ENCODE peak calls at places on chromosomes 6 and 20, in eight cellular contexts. C is spleen, X is adrenal gland, T is right lobe of liver, Z is brain microvascular endothelial cell, P is MM.1S, D is body of pancreas, L is colonic mucosa. U is an unnamed sample.

GRCh38 chr6:18680842-18681241 is 293.7 kb downstream of the RNF144B start:
- DNase-seq in L (no peak), X (no peak), C (no peak), D (no peak), P (no peak), Z (no peak), T (no peak), U (no peak)

GRCh38 chr6:169252805-169253189 is 849 bp downstream of the THBS2 start:
- DNase-seq in C (no peak), L (no peak), P (no peak), D (no peak), Z (no peak), T (no peak), X (no peak), U (no peak)

GRCh38 chr20:18837710-18838109 is 24.1 kb downstream of the SCP2D1 start:
- DNase-seq in Z (no peak), C (no peak), L (no peak), X (no peak), T (no peak), D (peak; percentile 62), P (no peak), U (no peak)

GRCh38 chr6:37525460-37526357 is 26.0 kb upstream of the CCDC167 start:
- DNase-seq in T (no peak), C (no peak), X (no peak), Z (peak; percentile 34), P (no peak), D (no peak), L (no peak), U (no peak)

GRCh38 chr6:27687154-27688013 is 214.5 kb upstream of the ZNF184 start:
- DNase-seq in L (peak; percentile 86), X (peak; percentile 39), P (peak; percentile 43), Z (peak; percentile 83), D (peak; percentile 61), C (peak; percentile 92), T (peak; percentile 68), U (peak; percentile 83)

GRCh38 chr20:11181964-11182363 is 508.2 kb upstream of the JAG1 start:
- DNase-seq in Z (no peak), T (no peak), D (no peak), X (no peak), C (no peak), P (no peak), L (no peak), U (no peak)

GRCh38 chr6:150863213-150863928 is 2.1 kb upstream of the MTHFD1L start:
- DNase-seq in X (no peak), Z (no peak), C (no peak), P (no peak), L (no peak), D (no peak), T (no peak), U (no peak)

GRCh38 chr20:33569290-33570094 is 79.6 kb downstream of the CBFA2T2 start:
- DNase-seq in T (no peak), D (no peak), C (no peak), P (no peak), Z (no peak), L (no peak), X (no peak), U (no peak)

GRCh38 chr20:8807480-8808179 is 261.3 kb upstream of the PLCB4 start:
- DNase-seq in P (no peak), X (no peak), D (peak; percentile 77), L (no peak), C (no peak), Z (no peak), T (no peak), U (no peak)

GRCh38 chr6:26249959-26250805 is 114.8 kb upstream of the BTN3A2 start:
- DNase-seq in T (peak; percentile 68), D (peak; percentile 39), P (peak; percentile 91), X (peak; percentile 67), Z (peak; percentile 64), C (peak; percentile 94), L (peak; percentile 78), U (peak; percentile 71)

GRCh38 chr6:134446228-134446848 is 128.4 kb upstream of the SGK1 start:
- DNase-seq in Z (no peak), L (no peak), X (no peak), T (no peak), C (no peak), D (peak; percentile 20), P (no peak), U (no peak)

GRCh38 chr6:134449004-134449403 is 131.1 kb upstream of the SGK1 start:
- DNase-seq in D (no peak), L (no peak), Z (no peak), C (no peak), T (no peak), P (no peak), X (no peak), U (no peak)

GRCh38 chr6:134447883-134448387 is 130.0 kb upstream of the SGK1 start:
- DNase-seq in D (peak; percentile 30), C (no peak), Z (peak; percentile 78), X (no peak), P (no peak), L (no peak), T (no peak), U (no peak)

GRCh38 chr6:134447423-134447822 is 129.5 kb upstream of the SGK1 start:
- DNase-seq in Z (no peak), P (no peak), X (no peak), L (no peak), T (no peak), D (peak; percentile 86), C (no peak), U (no peak)

DNA sequence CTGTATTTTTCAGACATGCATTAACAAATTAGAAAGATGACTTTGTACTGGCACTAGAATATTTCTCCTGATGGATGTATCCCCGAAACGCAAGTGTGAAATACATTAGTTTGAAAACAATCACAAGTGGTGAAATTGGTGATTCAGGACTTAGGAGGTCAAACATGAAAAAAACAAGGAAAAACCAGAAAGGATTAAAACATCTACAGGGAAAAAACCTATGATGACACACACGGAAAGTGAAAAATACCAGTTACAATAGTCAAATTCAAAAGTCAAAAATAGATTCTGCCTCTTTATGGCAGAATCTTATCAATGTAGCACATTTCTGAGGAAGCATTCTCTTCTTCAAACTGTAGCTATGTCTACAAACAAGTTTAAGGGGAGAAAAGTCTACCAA is 129.0 kb upstream of the SGK1 start:
- DNase-seq in P (no peak), D (no peak), Z (no peak), C (no peak), X (no peak), L (no peak), T (no peak), U (no peak)
- TF ChIP-seq CTCF in P (no peak), D (no peak), Z (no peak), C (no peak), X (no peak), L (no peak), T (no peak), U (no peak)

GRCh38 chr6:38861957-38862401 is 146.9 kb downstream of the DNAH8 start:
- DNase-seq in Z (no peak), T (no peak), P (no peak), X (no peak), D (no peak), L (no peak), C (no peak), U (no peak)
- H3K27ac ChIP-seq in Z (no peak overlapping the region), T (no peak overlapping the region), P (no peak overlapping the region), X (no peak overlapping the region), D (no peak overlapping the region), L (no peak overlapping the region), C (no peak overlapping the region), U (peak overlapping the region; percentile 2)

GRCh38 chr20:61544910-61545889 is 293.1 kb downstream of the CDH4 start:
- DNase-seq in T (peak; percentile 37), L (no peak), D (no peak), Z (no peak), X (no peak), P (no peak), C (no peak), U (no peak)
- H3K4me3 ChIP-seq in T (no peak overlapping the region), L (no peak overlapping the region), D (no peak overlapping the region), Z (no peak overlapping the region), X (no peak overlapping the region), P (no peak overlapping the region), C (no peak overlapping the region), U (no peak overlapping the region)

GRCh38 chr6:20056350-20056992 is 155.8 kb downstream of the MBOAT1 start:
- DNase-seq in Z (peak; percentile 34), D (peak; percentile 17), C (no peak), T (no peak), P (peak; percentile 33), L (no peak), X (no peak), U (no peak)
- TF ChIP-seq CTCF in Z (peak; percentile 59), D (peak; percentile 38), C (no peak), T (peak; percentile 52), P (peak; percentile 36), L (peak; percentile 34), X (peak; percentile 31), U (peak; percentile 53)

DNA sequence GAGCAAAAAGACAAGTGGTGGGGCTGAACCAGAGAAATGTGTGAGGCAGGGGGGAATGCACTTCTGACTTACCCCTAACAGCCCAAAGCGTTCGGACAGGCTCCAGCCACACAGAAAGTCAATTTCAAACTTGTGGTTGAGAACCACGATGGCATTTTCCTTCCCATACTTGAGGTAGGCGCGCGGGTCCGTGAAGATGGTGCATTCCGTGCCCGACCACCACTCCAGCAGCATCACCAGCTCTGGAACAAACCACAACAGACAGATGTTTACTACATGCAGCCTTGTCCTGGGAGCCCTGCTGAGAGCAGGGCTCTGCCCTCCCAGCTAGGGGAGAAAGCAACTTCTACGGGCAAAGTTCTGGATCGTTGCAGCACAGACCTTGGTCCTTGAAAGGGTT is 107.7 kb downstream of the AGPAT4 start:
- DNase-seq in P (no peak), L (no peak), Z (no peak), X (no peak), T (no peak), D (no peak), C (no peak), U (no peak)
- H3K27ac ChIP-seq in P (no peak overlapping the region), L (no peak overlapping the region), Z (no peak overlapping the region), X (no peak overlapping the region), T (no peak overlapping the region), D (no peak overlapping the region), C (no peak overlapping the region), U (no peak overlapping the region)

GRCh38 chr6:128363020-128363419 is 157.4 kb downstream of the PTPRK start:
- DNase-seq in X (no peak), C (no peak), T (no peak), D (no peak), L (no peak), P (no peak), Z (no peak), U (no peak)
- H3K4me3 ChIP-seq in X (no peak overlapping the region), C (no peak overlapping the region), T (no peak overlapping the region), D (no peak overlapping the region), L (no peak overlapping the region), P (no peak overlapping the region), Z (no peak overlapping the region), U (no peak overlapping the region)

U was measured in upper lobe of right lung.